ENCODE peak calls at places on chromosomes 5 and 9, in eight cellular contexts. One of them, this sample, is unnamed.
A peak's percentile ranks its signal among the peaks of the same experiment; 100 is the strongest.

GRCh38 chr5:81147970-81148571 is 85.1 kb upstream of the CKMT2 start:
- DNase-seq in colonic mucosa: no peak
- DNase-seq in fibroblast of mammary gland: no peak
- DNase-seq in HCT116: no peak
- DNase-seq in neural progenitor cell: no peak
- DNase-seq in ovary: no peak
- DNase-seq in GM23338: no peak
- DNase-seq in heart left ventricle: no peak
- DNase-seq in this sample: no peak

GRCh38 chr9:89376741-89377140 is 58.4 kb downstream of the SECISBP2 start:
- DNase-seq in colonic mucosa: no peak
- DNase-seq in fibroblast of mammary gland: no peak
- DNase-seq in HCT116: no peak
- DNase-seq in neural progenitor cell: no peak
- DNase-seq in ovary: no peak
- DNase-seq in GM23338: no peak
- DNase-seq in heart left ventricle: no peak
- DNase-seq in this sample: no peak

GRCh38 chr5:81842795-81843377 is 92.0 kb upstream of the SSBP2 start:
- DNase-seq in colonic mucosa: no peak
- DNase-seq in fibroblast of mammary gland: no peak
- DNase-seq in HCT116: no peak
- DNase-seq in neural progenitor cell: peak; percentile 29
- DNase-seq in ovary: no peak
- DNase-seq in GM23338: no peak
- DNase-seq in heart left ventricle: no peak
- DNase-seq in this sample: no peak

GRCh38 chr5:68021958-68022357 is 193.6 kb upstream of the PIK3R1 start:
- DNase-seq in colonic mucosa: no peak
- DNase-seq in fibroblast of mammary gland: no peak
- DNase-seq in HCT116: no peak
- DNase-seq in neural progenitor cell: no peak
- DNase-seq in ovary: no peak
- DNase-seq in GM23338: no peak
- DNase-seq in heart left ventricle: no peak
- DNase-seq in this sample: no peak

GRCh38 chr9:980621-981020 is 4.2 kb downstream of the DMRT3 start:
- DNase-seq in colonic mucosa: no peak
- DNase-seq in fibroblast of mammary gland: no peak
- DNase-seq in HCT116: no peak
- DNase-seq in neural progenitor cell: no peak
- DNase-seq in ovary: no peak
- DNase-seq in GM23338: no peak
- DNase-seq in heart left ventricle: no peak
- DNase-seq in this sample: no peak

GRCh38 chr5:178114325-178115135 is 1.2 kb downstream of the N4BP3 start:
- DNase-seq in colonic mucosa: peak; percentile 54
- DNase-seq in fibroblast of mammary gland: no peak
- DNase-seq in HCT116: no peak
- DNase-seq in neural progenitor cell: peak; percentile 67
- DNase-seq in ovary: no peak
- DNase-seq in GM23338: peak; percentile 48
- DNase-seq in heart left ventricle: no peak
- DNase-seq in this sample: no peak

GRCh38 chr9:14831661-14832060 is 78.6 kb downstream of the FREM1 start:
- DNase-seq in colonic mucosa: no peak
- DNase-seq in fibroblast of mammary gland: no peak
- DNase-seq in HCT116: no peak
- DNase-seq in neural progenitor cell: no peak
- DNase-seq in ovary: no peak
- DNase-seq in GM23338: peak; percentile 5
- DNase-seq in heart left ventricle: no peak
- DNase-seq in this sample: no peak

GRCh38 chr5:10301842-10302610 is 5.7 kb downstream of the CMBL start:
- DNase-seq in colonic mucosa: peak; percentile 96
- DNase-seq in fibroblast of mammary gland: no peak
- DNase-seq in HCT116: no peak
- DNase-seq in neural progenitor cell: no peak
- DNase-seq in ovary: peak; percentile 51
- DNase-seq in GM23338: no peak
- DNase-seq in heart left ventricle: peak; percentile 86
- DNase-seq in this sample: peak; percentile 14

GRCh38 chr9:87127543-87127942 is 180.2 kb upstream of the GAS1 start:
- DNase-seq in colonic mucosa: no peak
- DNase-seq in fibroblast of mammary gland: peak; percentile 16
- DNase-seq in HCT116: no peak
- DNase-seq in neural progenitor cell: no peak
- DNase-seq in ovary: no peak
- DNase-seq in GM23338: no peak
- DNase-seq in heart left ventricle: no peak
- DNase-seq in this sample: no peak

GRCh38 chr5:66475731-66476130 is 120.5 kb upstream of the MAST4 start:
- DNase-seq in colonic mucosa: no peak
- DNase-seq in fibroblast of mammary gland: no peak
- DNase-seq in HCT116: no peak
- DNase-seq in neural progenitor cell: no peak
- DNase-seq in ovary: no peak
- DNase-seq in GM23338: peak; percentile 27
- DNase-seq in heart left ventricle: no peak
- DNase-seq in this sample: no peak

GRCh38 chr9:29001006-29001405 is 1427.7 kb upstream of the C9orf72 start:
- DNase-seq in colonic mucosa: no peak
- DNase-seq in fibroblast of mammary gland: no peak
- DNase-seq in HCT116: no peak
- DNase-seq in neural progenitor cell: no peak
- DNase-seq in ovary: no peak
- DNase-seq in GM23338: no peak
- DNase-seq in heart left ventricle: no peak
- DNase-seq in this sample: peak; percentile 6

GRCh38 chr5:1503301-1504243 is 20.2 kb downstream of the LPCAT1 start:
- DNase-seq in colonic mucosa: no peak
- DNase-seq in fibroblast of mammary gland: no peak
- DNase-seq in HCT116: no peak
- DNase-seq in neural progenitor cell: no peak
- DNase-seq in ovary: no peak
- DNase-seq in GM23338: no peak
- DNase-seq in heart left ventricle: peak; percentile 65
- DNase-seq in this sample: peak; percentile 32

GRCh38 chr9:104868687-104869404 is 59.1 kb downstream of the ABCA1 start:
- DNase-seq in colonic mucosa: peak; percentile 31
- DNase-seq in fibroblast of mammary gland: peak; percentile 92
- DNase-seq in HCT116: no peak
- DNase-seq in neural progenitor cell: peak; percentile 90
- DNase-seq in ovary: peak; percentile 84
- DNase-seq in GM23338: peak; percentile 91
- DNase-seq in heart left ventricle: peak; percentile 72
- DNase-seq in this sample: peak; percentile 95

GRCh38 chr5:176629853-176630680 is at the start of the genes EIF4E1B and SNCB:
- DNase-seq in colonic mucosa: no peak
- DNase-seq in fibroblast of mammary gland: no peak
- DNase-seq in HCT116: no peak
- DNase-seq in neural progenitor cell: peak; percentile 87
- DNase-seq in ovary: no peak
- DNase-seq in GM23338: peak; percentile 89
- DNase-seq in heart left ventricle: peak; percentile 43
- DNase-seq in this sample: no peak

GRCh38 chr9:130448035-130448624 is 3.4 kb downstream of the ASS1 start:
- DNase-seq in colonic mucosa: no peak
- DNase-seq in fibroblast of mammary gland: peak; percentile 31
- DNase-seq in HCT116: no peak
- DNase-seq in neural progenitor cell: no peak
- DNase-seq in ovary: no peak
- DNase-seq in GM23338: peak; percentile 57
- DNase-seq in heart left ventricle: no peak
- DNase-seq in this sample: peak; percentile 62

GRCh38 chr5:179866241-179867078 is 7.8 kb upstream of the MRNIP start:
- DNase-seq in colonic mucosa: no peak
- DNase-seq in fibroblast of mammary gland: peak; percentile 6
- DNase-seq in HCT116: no peak
- DNase-seq in neural progenitor cell: no peak
- DNase-seq in ovary: no peak
- DNase-seq in GM23338: peak; percentile 24
- DNase-seq in heart left ventricle: no peak
- DNase-seq in this sample: peak; percentile 12

GRCh38 chr5:142506756-142507155 is 179.1 kb downstream of the FGF1 start:
- DNase-seq in colonic mucosa: no peak
- DNase-seq in fibroblast of mammary gland: peak; percentile 57
- DNase-seq in HCT116: no peak
- DNase-seq in neural progenitor cell: no peak
- DNase-seq in ovary: no peak
- DNase-seq in GM23338: no peak
- DNase-seq in heart left ventricle: no peak
- DNase-seq in this sample: no peak

GRCh38 chr9:79641055-79641454 is 69.3 kb downstream of the TLE4 start:
- DNase-seq in colonic mucosa: no peak
- DNase-seq in fibroblast of mammary gland: peak; percentile 16
- DNase-seq in HCT116: no peak
- DNase-seq in neural progenitor cell: no peak
- DNase-seq in ovary: no peak
- DNase-seq in GM23338: no peak
- DNase-seq in heart left ventricle: no peak
- DNase-seq in this sample: no peak

GRCh38 chr5:160387445-160387844 is 12.4 kb downstream of the FAM200C start:
- DNase-seq in colonic mucosa: no peak
- DNase-seq in fibroblast of mammary gland: no peak
- DNase-seq in HCT116: no peak
- DNase-seq in neural progenitor cell: no peak
- DNase-seq in ovary: no peak
- DNase-seq in GM23338: no peak
- DNase-seq in heart left ventricle: no peak
- DNase-seq in this sample: no peak

GRCh38 chr5:55671975-55672374 is 40.1 kb downstream of the SLC38A9 start:
- DNase-seq in colonic mucosa: no peak
- DNase-seq in fibroblast of mammary gland: peak; percentile 20
- DNase-seq in HCT116: no peak
- DNase-seq in neural progenitor cell: no peak
- DNase-seq in ovary: peak; percentile 11
- DNase-seq in GM23338: no peak
- DNase-seq in heart left ventricle: no peak
- DNase-seq in this sample: no peak

GRCh38 chr5:128493657-128494329 is 44.3 kb downstream of the FBN2 start:
- DNase-seq in colonic mucosa: no peak
- DNase-seq in fibroblast of mammary gland: peak; percentile 5
- DNase-seq in HCT116: no peak
- DNase-seq in neural progenitor cell: no peak
- DNase-seq in ovary: no peak
- DNase-seq in GM23338: peak; percentile 8
- DNase-seq in heart left ventricle: no peak
- DNase-seq in this sample: no peak

GRCh38 chr5:128494516-128494915 is 43.5 kb downstream of the FBN2 start:
- DNase-seq in colonic mucosa: no peak
- DNase-seq in fibroblast of mammary gland: peak; percentile 12
- DNase-seq in HCT116: no peak
- DNase-seq in neural progenitor cell: peak; percentile 28
- DNase-seq in ovary: no peak
- DNase-seq in GM23338: peak; percentile 55
- DNase-seq in heart left ventricle: no peak
- DNase-seq in this sample: no peak

GRCh38 chr5:128498844-128499455 is 39.1 kb downstream of the FBN2 start:
- DNase-seq in colonic mucosa: peak; percentile 18
- DNase-seq in fibroblast of mammary gland: peak; percentile 75
- DNase-seq in HCT116: peak; percentile 40
- DNase-seq in neural progenitor cell: peak; percentile 49
- DNase-seq in ovary: no peak
- DNase-seq in GM23338: peak; percentile 66
- DNase-seq in heart left ventricle: no peak
- DNase-seq in this sample: peak; percentile 78
- H3K4me3 ChIP-seq in colonic mucosa: no peak overlapping the region
- H3K4me3 ChIP-seq in fibroblast of mammary gland: no peak overlapping the region
- H3K4me3 ChIP-seq in HCT116: no peak overlapping the region
- H3K4me3 ChIP-seq in neural progenitor cell: no peak overlapping the region
- H3K4me3 ChIP-seq in ovary: no peak overlapping the region
- H3K4me3 ChIP-seq in GM23338: no peak overlapping the region
- H3K4me3 ChIP-seq in heart left ventricle: no peak overlapping the region
- H3K4me3 ChIP-seq in this sample: no peak overlapping the region

DNA sequence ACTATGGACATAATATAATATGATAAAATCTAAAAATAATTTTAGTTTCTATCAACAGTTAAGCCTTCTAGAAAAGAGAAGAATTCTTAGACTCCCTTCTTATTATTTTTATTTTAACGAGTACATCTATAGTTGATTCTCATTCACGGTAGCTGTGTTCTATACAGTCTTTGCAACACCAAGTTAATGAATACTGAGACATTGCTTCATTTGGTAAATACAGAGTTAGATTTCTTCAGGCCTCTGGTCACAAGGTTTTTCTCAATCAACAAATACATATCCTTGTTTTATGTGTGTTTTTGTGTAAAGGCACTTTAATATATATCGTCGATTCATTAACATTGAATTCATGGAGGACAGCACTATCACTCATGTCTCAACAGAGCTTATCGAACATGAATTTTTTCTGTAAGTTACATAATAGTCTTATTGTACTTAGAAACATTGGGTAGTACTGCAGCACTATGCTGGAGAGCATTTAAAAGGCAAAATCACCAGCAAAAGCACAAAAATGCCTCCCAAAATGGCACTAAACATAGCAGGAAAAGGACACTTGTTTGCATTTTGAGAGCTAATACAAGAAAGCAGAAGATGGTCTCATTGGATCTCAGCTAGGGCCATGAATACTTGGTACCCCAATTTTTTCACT is 239.0 kb downstream of the FGF10 start:
- DNase-seq in colonic mucosa: no peak
- DNase-seq in fibroblast of mammary gland: no peak
- DNase-seq in HCT116: no peak
- DNase-seq in neural progenitor cell: no peak
- DNase-seq in ovary: no peak
- DNase-seq in GM23338: no peak
- DNase-seq in heart left ventricle: no peak
- DNase-seq in this sample: no peak
- TF ChIP-seq CTCF in colonic mucosa: no peak
- TF ChIP-seq CTCF in fibroblast of mammary gland: no peak
- TF ChIP-seq CTCF in HCT116: no peak
- TF ChIP-seq CTCF in neural progenitor cell: no peak
- TF ChIP-seq CTCF in ovary: no peak
- TF ChIP-seq CTCF in GM23338: no peak
- TF ChIP-seq CTCF in heart left ventricle: no peak
- TF ChIP-seq CTCF in this sample: no peak

GRCh38 chr9:37328561-37329227 is 93.8 kb upstream of the GRHPR start:
- DNase-seq in colonic mucosa: no peak
- DNase-seq in fibroblast of mammary gland: no peak
- DNase-seq in HCT116: no peak
- DNase-seq in neural progenitor cell: no peak
- DNase-seq in ovary: no peak
- DNase-seq in GM23338: no peak
- DNase-seq in heart left ventricle: no peak
- DNase-seq in this sample: no peak
- H3K4me3 ChIP-seq in colonic mucosa: no peak overlapping the region
- H3K4me3 ChIP-seq in fibroblast of mammary gland: no peak overlapping the region
- H3K4me3 ChIP-seq in HCT116: no peak overlapping the region
- H3K4me3 ChIP-seq in neural progenitor cell: no peak overlapping the region
- H3K4me3 ChIP-seq in ovary: no peak overlapping the region
- H3K4me3 ChIP-seq in GM23338: no peak overlapping the region
- H3K4me3 ChIP-seq in heart left ventricle: no peak overlapping the region
- H3K4me3 ChIP-seq in this sample: no peak overlapping the region

DNA sequence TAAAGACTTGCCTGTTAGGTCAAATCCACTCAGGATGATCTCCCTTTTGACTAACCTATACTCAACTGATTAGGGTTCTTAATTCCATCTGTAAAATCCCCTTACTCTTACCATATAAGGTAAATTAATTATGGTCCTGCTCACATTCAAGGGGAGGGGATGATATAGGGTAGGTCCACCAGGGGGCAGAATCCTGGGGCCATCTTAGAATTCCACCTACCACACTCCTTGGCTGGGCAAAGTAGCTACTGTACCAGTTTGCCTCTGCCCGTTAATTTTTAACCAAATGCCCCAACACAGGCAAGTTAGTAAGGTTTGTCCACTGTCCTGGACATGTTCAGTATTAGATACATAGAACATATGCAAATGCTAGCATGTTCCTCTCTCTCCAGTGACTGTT is 262.4 kb downstream of the SEMA5A start:
- DNase-seq in colonic mucosa: no peak
- DNase-seq in fibroblast of mammary gland: no peak
- DNase-seq in HCT116: no peak
- DNase-seq in neural progenitor cell: no peak
- DNase-seq in ovary: no peak
- DNase-seq in GM23338: peak; percentile 24
- DNase-seq in heart left ventricle: no peak
- DNase-seq in this sample: no peak
- TF ChIP-seq CTCF in colonic mucosa: no peak
- TF ChIP-seq CTCF in fibroblast of mammary gland: no peak
- TF ChIP-seq CTCF in HCT116: no peak
- TF ChIP-seq CTCF in neural progenitor cell: peak; percentile 28
- TF ChIP-seq CTCF in ovary: no peak
- TF ChIP-seq CTCF in GM23338: peak; percentile 50
- TF ChIP-seq CTCF in heart left ventricle: no peak
- TF ChIP-seq CTCF in this sample: no peak